ENCODE peak calls at places on chromosomes 13 and 19, in seven cellular contexts. One of them, this sample, is unnamed.

GRCh38 chr19:46413262-46414031 is at the start of gene CCDC8:
- DNase-seq in upper lobe of right lung: peak
- DNase-seq in lung microvascular endothelial cell: no peak
- DNase-seq in activated CD4-positive, alpha-beta T cell treated with anti-CD3 and anti-CD28 coated beads for 48 hours: no peak
- DNase-seq in breast epithelium: peak
- DNase-seq in hepatocyte: peak
- DNase-seq in G401: peak
- DNase-seq in this sample: peak

GRCh38 chr19:2274185-2274711 is 7.7 kb downstream of the PEAK3 start:
- DNase-seq in upper lobe of right lung: no peak
- DNase-seq in lung microvascular endothelial cell: no peak
- DNase-seq in activated CD4-positive, alpha-beta T cell treated with anti-CD3 and anti-CD28 coated beads for 48 hours: no peak
- DNase-seq in breast epithelium: no peak
- DNase-seq in hepatocyte: no peak
- DNase-seq in G401: no peak
- DNase-seq in this sample: no peak

GRCh38 chr13:99178636-99179035 is 22.0 kb upstream of the UBAC2 start:
- DNase-seq in upper lobe of right lung: no peak
- DNase-seq in lung microvascular endothelial cell: no peak
- DNase-seq in activated CD4-positive, alpha-beta T cell treated with anti-CD3 and anti-CD28 coated beads for 48 hours: no peak
- DNase-seq in breast epithelium: no peak
- DNase-seq in hepatocyte: no peak
- DNase-seq in G401: no peak
- DNase-seq in this sample: no peak

GRCh38 chr13:27966641-27967202 is 2.4 kb downstream of the CDX2 start:
- DNase-seq in upper lobe of right lung: no peak
- DNase-seq in lung microvascular endothelial cell: no peak
- DNase-seq in activated CD4-positive, alpha-beta T cell treated with anti-CD3 and anti-CD28 coated beads for 48 hours: no peak
- DNase-seq in breast epithelium: no peak
- DNase-seq in hepatocyte: no peak
- DNase-seq in G401: no peak
- DNase-seq in this sample: no peak

GRCh38 chr13:93736111-93736510 is 509.5 kb downstream of the GPC6 start:
- DNase-seq in upper lobe of right lung: no peak
- DNase-seq in lung microvascular endothelial cell: no peak
- DNase-seq in activated CD4-positive, alpha-beta T cell treated with anti-CD3 and anti-CD28 coated beads for 48 hours: no peak
- DNase-seq in breast epithelium: no peak
- DNase-seq in hepatocyte: no peak
- DNase-seq in G401: no peak
- DNase-seq in this sample: no peak

GRCh38 chr19:38134538-38135149 is 89.4 kb downstream of the DPF1 start:
- DNase-seq in upper lobe of right lung: no peak
- DNase-seq in lung microvascular endothelial cell: peak
- DNase-seq in activated CD4-positive, alpha-beta T cell treated with anti-CD3 and anti-CD28 coated beads for 48 hours: peak
- DNase-seq in breast epithelium: no peak
- DNase-seq in hepatocyte: peak
- DNase-seq in G401: no peak
- DNase-seq in this sample: peak

GRCh38 chr13:90868321-90868920 is 479.1 kb upstream of the MIR17HG start:
- DNase-seq in upper lobe of right lung: no peak
- DNase-seq in lung microvascular endothelial cell: peak
- DNase-seq in activated CD4-positive, alpha-beta T cell treated with anti-CD3 and anti-CD28 coated beads for 48 hours: peak
- DNase-seq in breast epithelium: no peak
- DNase-seq in hepatocyte: peak
- DNase-seq in G401: no peak
- DNase-seq in this sample: no peak

GRCh38 chr19:18203408-18203862 is 407 bp downstream of the RAB3A start:
- DNase-seq in upper lobe of right lung: peak
- DNase-seq in lung microvascular endothelial cell: peak
- DNase-seq in activated CD4-positive, alpha-beta T cell treated with anti-CD3 and anti-CD28 coated beads for 48 hours: peak
- DNase-seq in breast epithelium: peak
- DNase-seq in hepatocyte: peak
- DNase-seq in G401: peak
- DNase-seq in this sample: no peak

GRCh38 chr13:77519808-77520207 is 15.7 kb upstream of the SCEL start:
- DNase-seq in upper lobe of right lung: no peak
- DNase-seq in lung microvascular endothelial cell: peak
- DNase-seq in activated CD4-positive, alpha-beta T cell treated with anti-CD3 and anti-CD28 coated beads for 48 hours: no peak
- DNase-seq in breast epithelium: no peak
- DNase-seq in hepatocyte: no peak
- DNase-seq in G401: no peak
- DNase-seq in this sample: peak

GRCh38 chr19:35106291-35106583 is 9.4 kb upstream of the FXYD3 start:
- DNase-seq in upper lobe of right lung: no peak
- DNase-seq in lung microvascular endothelial cell: no peak
- DNase-seq in activated CD4-positive, alpha-beta T cell treated with anti-CD3 and anti-CD28 coated beads for 48 hours: no peak
- DNase-seq in breast epithelium: no peak
- DNase-seq in hepatocyte: no peak
- DNase-seq in G401: no peak
- DNase-seq in this sample: no peak

GRCh38 chr13:75661443-75661842 is 25.3 kb downstream of the LMO7 start:
- DNase-seq in upper lobe of right lung: no peak
- DNase-seq in lung microvascular endothelial cell: no peak
- DNase-seq in activated CD4-positive, alpha-beta T cell treated with anti-CD3 and anti-CD28 coated beads for 48 hours: no peak
- DNase-seq in breast epithelium: no peak
- DNase-seq in hepatocyte: no peak
- DNase-seq in G401: no peak
- DNase-seq in this sample: no peak

GRCh38 chr19:4067396-4068057 is 828 bp upstream of the ZBTB7A start:
- DNase-seq in upper lobe of right lung: peak
- DNase-seq in lung microvascular endothelial cell: peak
- DNase-seq in activated CD4-positive, alpha-beta T cell treated with anti-CD3 and anti-CD28 coated beads for 48 hours: no peak
- DNase-seq in breast epithelium: no peak
- DNase-seq in hepatocyte: no peak
- DNase-seq in G401: no peak
- DNase-seq in this sample: no peak